ENCODE peak calls at places on chromosomes 7 and 10, in four cellular contexts. A is NCI-H1436, Y is lung microvascular endothelial cell, F is mesothelial cell of epicardium. E is an unnamed sample.

GRCh38 chr10:6579193-6579903 is 728 bp downstream of the PRKCQ start:
- DNase-seq in A (no peak), Y (no peak), F (no peak), E (no peak)

GRCh38 chr7:18504965-18505364 is 9.4 kb downstream of the HDAC9 start:
- DNase-seq in A (no peak), Y (no peak), F (no peak), E (no peak)

GRCh38 chr7:56121440-56121839 is 5.2 kb upstream of the NUPR2 start:
- DNase-seq in A (no peak), Y (no peak), F (no peak), E (no peak)

GRCh38 chr10:87636313-87636915 is 23.3 kb upstream of the PAPSS2 start:
- DNase-seq in A (no peak), Y (no peak), F (no peak), E (no peak)

GRCh38 chr7:147523056-147523455 is 1067.5 kb upstream of the C7orf33 start:
- DNase-seq in A (no peak), Y (no peak), F (no peak), E (no peak)

GRCh38 chr7:135317676-135318326 is 84.2 kb downstream of the STRA8 start:
- DNase-seq in A (no peak), Y (no peak), F (no peak), E (no peak)

GRCh38 chr7:99000904-99001442 is 122.6 kb downstream of the TRRAP start:
- DNase-seq in A (no peak), Y (no peak), F (no peak), E (no peak)

GRCh38 chr10:133388973-133389818 is 4.8 kb upstream of the MTG1 start:
- DNase-seq in A (no peak), Y (no peak), F (no peak), E (no peak)

GRCh38 chr10:78804356-78805032 is 264.3 kb upstream of the ZMIZ1 start:
- DNase-seq in A (no peak), Y (no peak), F (no peak), E (no peak)

GRCh38 chr10:77685494-77685893 is 47.9 kb upstream of the KCNMA1 start:
- DNase-seq in A (peak; percentile 85), Y (no peak), F (no peak), E (no peak)

GRCh38 chr10:6046458-6047325 is 15.5 kb downstream of the IL2RA start:
- DNase-seq in A (no peak), Y (no peak), F (no peak), E (no peak)

GRCh38 chr7:17070117-17070750 is 188.5 kb upstream of the AGR3 start:
- DNase-seq in A (no peak), Y (no peak), F (no peak), E (no peak)

GRCh38 chr7:37230221-37230620 is 218.4 kb downstream of the ELMO1 start:
- DNase-seq in A (no peak), Y (no peak), F (no peak), E (no peak)

GRCh38 chr10:103273026-103273425 is 3.9 kb upstream of the INA start:
- DNase-seq in A (no peak), Y (no peak), F (no peak), E (peak; percentile 10)

E was measured in Calu3.